ENCODE peak calls at places on chromosome 21, in four cellular contexts. One of them, this sample, is unnamed.

GRCh38 chr21:46468110-46468774 is 9.6 kb downstream of the DIP2A start:
- DNase-seq in activated T-cell treated with anti-CD3 and anti-CD28 coated beads for 1 hour: no peak
- DNase-seq in Calu3: no peak
- DNase-seq in AG10803: no peak
- DNase-seq in this sample: no peak

GRCh38 chr21:46118305-46118870 is 20.5 kb downstream of the COL6A2 start:
- DNase-seq in activated T-cell treated with anti-CD3 and anti-CD28 coated beads for 1 hour: no peak
- DNase-seq in Calu3: no peak
- DNase-seq in AG10803: no peak
- DNase-seq in this sample: no peak

GRCh38 chr21:29741761-29742160 is 198.0 kb downstream of the GRIK1 start:
- DNase-seq in activated T-cell treated with anti-CD3 and anti-CD28 coated beads for 1 hour: no peak
- DNase-seq in Calu3: no peak
- DNase-seq in AG10803: no peak
- DNase-seq in this sample: no peak

GRCh38 chr21:37915941-37916794 is at the start of gene KCNJ6:
- DNase-seq in activated T-cell treated with anti-CD3 and anti-CD28 coated beads for 1 hour: no peak
- DNase-seq in Calu3: no peak
- DNase-seq in AG10803: peak
- DNase-seq in this sample: no peak

GRCh38 chr21:24208562-24209260 is 1398.6 kb downstream of the MRPL39 start:
- DNase-seq in activated T-cell treated with anti-CD3 and anti-CD28 coated beads for 1 hour: no peak
- DNase-seq in Calu3: no peak
- DNase-seq in AG10803: no peak
- DNase-seq in this sample: no peak

GRCh38 chr21:14418920-14419319 is 36.0 kb upstream of the HSPA13 start:
- DNase-seq in activated T-cell treated with anti-CD3 and anti-CD28 coated beads for 1 hour: no peak
- DNase-seq in Calu3: no peak
- DNase-seq in AG10803: no peak
- DNase-seq in this sample: no peak

GRCh38 chr21:35343046-35343816 is 294.1 kb upstream of the RUNX1 start:
- DNase-seq in activated T-cell treated with anti-CD3 and anti-CD28 coated beads for 1 hour: no peak
- DNase-seq in Calu3: no peak
- DNase-seq in AG10803: no peak
- DNase-seq in this sample: no peak

GRCh38 chr21:17506936-17507335 is 5.9 kb upstream of the CXADR start:
- DNase-seq in activated T-cell treated with anti-CD3 and anti-CD28 coated beads for 1 hour: no peak
- DNase-seq in Calu3: no peak
- DNase-seq in AG10803: no peak
- DNase-seq in this sample: no peak

GRCh38 chr21:33299181-33299752 is 25.5 kb upstream of the IFNAR1 start:
- DNase-seq in activated T-cell treated with anti-CD3 and anti-CD28 coated beads for 1 hour: peak
- DNase-seq in Calu3: peak
- DNase-seq in AG10803: no peak
- DNase-seq in this sample: no peak

GRCh38 chr21:35111531-35111930 is 62.4 kb upstream of the RUNX1 start:
- DNase-seq in activated T-cell treated with anti-CD3 and anti-CD28 coated beads for 1 hour: no peak
- DNase-seq in Calu3: no peak
- DNase-seq in AG10803: no peak
- DNase-seq in this sample: no peak

GRCh38 chr21:38277501-38278111 is 20.8 kb downstream of the KCNJ15 start:
- DNase-seq in activated T-cell treated with anti-CD3 and anti-CD28 coated beads for 1 hour: no peak
- DNase-seq in Calu3: no peak
- DNase-seq in AG10803: peak
- DNase-seq in this sample: peak

GRCh38 chr21:41659791-41660560 is 106.9 kb downstream of the RIPK4 start:
- DNase-seq in activated T-cell treated with anti-CD3 and anti-CD28 coated beads for 1 hour: no peak
- DNase-seq in Calu3: peak
- DNase-seq in AG10803: peak
- DNase-seq in this sample: peak

GRCh38 chr21:39006653-39007417 is 176.4 kb downstream of the PSMG1 start:
- DNase-seq in activated T-cell treated with anti-CD3 and anti-CD28 coated beads for 1 hour: no peak
- DNase-seq in Calu3: no peak
- DNase-seq in AG10803: no peak
- DNase-seq in this sample: no peak

GRCh38 chr21:36297938-36298572 is 21.9 kb upstream of the MORC3 start:
- DNase-seq in activated T-cell treated with anti-CD3 and anti-CD28 coated beads for 1 hour: peak
- DNase-seq in Calu3: peak
- DNase-seq in AG10803: peak
- DNase-seq in this sample: no peak

GRCh38 chr21:42182713-42183371 is 36.1 kb upstream of the ABCG1 start:
- DNase-seq in activated T-cell treated with anti-CD3 and anti-CD28 coated beads for 1 hour: no peak
- DNase-seq in Calu3: no peak
- DNase-seq in AG10803: no peak
- DNase-seq in this sample: no peak

GRCh38 chr21:24023402-24023801 is 1583.9 kb downstream of the MRPL39 start:
- DNase-seq in activated T-cell treated with anti-CD3 and anti-CD28 coated beads for 1 hour: no peak
- DNase-seq in Calu3: no peak
- DNase-seq in AG10803: no peak
- DNase-seq in this sample: no peak

GRCh38 chr21:42107881-42108553 is 36.9 kb downstream of the UMODL1 start:
- DNase-seq in activated T-cell treated with anti-CD3 and anti-CD28 coated beads for 1 hour: peak
- DNase-seq in Calu3: peak
- DNase-seq in AG10803: peak
- DNase-seq in this sample: peak

GRCh38 chr21:41369915-41370839 is 8.3 kb downstream of the MX2 start:
- DNase-seq in activated T-cell treated with anti-CD3 and anti-CD28 coated beads for 1 hour: no peak
- DNase-seq in Calu3: no peak
- DNase-seq in AG10803: no peak
- DNase-seq in this sample: no peak

GRCh38 chr21:35010450-35010849 is 38.7 kb downstream of the RUNX1 start:
- DNase-seq in activated T-cell treated with anti-CD3 and anti-CD28 coated beads for 1 hour: no peak
- DNase-seq in Calu3: no peak
- DNase-seq in AG10803: no peak
- DNase-seq in this sample: no peak

GRCh38 chr21:45269861-45270260 is 17.8 kb downstream of the POFUT2 start:
- DNase-seq in activated T-cell treated with anti-CD3 and anti-CD28 coated beads for 1 hour: no peak
- DNase-seq in Calu3: no peak
- DNase-seq in AG10803: no peak
- DNase-seq in this sample: no peak

GRCh38 chr21:14306143-14306907 is 76.6 kb downstream of the HSPA13 start:
- DNase-seq in activated T-cell treated with anti-CD3 and anti-CD28 coated beads for 1 hour: no peak
- DNase-seq in Calu3: no peak
- DNase-seq in AG10803: peak
- DNase-seq in this sample: no peak

GRCh38 chr21:38721983-38722382 is 83.7 kb upstream of the ETS2 start:
- DNase-seq in activated T-cell treated with anti-CD3 and anti-CD28 coated beads for 1 hour: no peak
- DNase-seq in Calu3: no peak
- DNase-seq in AG10803: peak
- DNase-seq in this sample: no peak

GRCh38 chr21:26449161-26449560 is 123.9 kb downstream of the CYYR1 start:
- DNase-seq in activated T-cell treated with anti-CD3 and anti-CD28 coated beads for 1 hour: no peak
- DNase-seq in Calu3: no peak
- DNase-seq in AG10803: peak
- DNase-seq in this sample: no peak

GRCh38 chr21:45910548-45911221 is 70.9 kb upstream of the COL6A1 start:
- DNase-seq in activated T-cell treated with anti-CD3 and anti-CD28 coated beads for 1 hour: no peak
- DNase-seq in Calu3: peak
- DNase-seq in AG10803: no peak
- DNase-seq in this sample: no peak

GRCh38 chr21:32770514-32771133 is 931 bp downstream of the PAXBP1 start:
- DNase-seq in activated T-cell treated with anti-CD3 and anti-CD28 coated beads for 1 hour: no peak
- DNase-seq in Calu3: peak
- DNase-seq in AG10803: peak
- DNase-seq in this sample: no peak

GRCh38 chr21:26437326-26438009 is 135.6 kb downstream of the CYYR1 start:
- DNase-seq in activated T-cell treated with anti-CD3 and anti-CD28 coated beads for 1 hour: no peak
- DNase-seq in Calu3: no peak
- DNase-seq in AG10803: peak
- DNase-seq in this sample: no peak

GRCh38 chr21:27818847-27819246 is 852.0 kb upstream of the ADAMTS5 start:
- DNase-seq in activated T-cell treated with anti-CD3 and anti-CD28 coated beads for 1 hour: no peak
- DNase-seq in Calu3: peak
- DNase-seq in AG10803: peak
- DNase-seq in this sample: no peak

GRCh38 chr21:35203093-35204021 is 154.3 kb upstream of the RUNX1 start:
- DNase-seq in activated T-cell treated with anti-CD3 and anti-CD28 coated beads for 1 hour: no peak
- DNase-seq in Calu3: no peak
- DNase-seq in AG10803: peak
- DNase-seq in this sample: peak

GRCh38 chr21:29232601-29233541 is 65.9 kb upstream of the BACH1 start:
- DNase-seq in activated T-cell treated with anti-CD3 and anti-CD28 coated beads for 1 hour: no peak
- DNase-seq in Calu3: no peak
- DNase-seq in AG10803: peak
- DNase-seq in this sample: peak

GRCh38 chr21:23601549-23601948 is 2005.7 kb downstream of the MRPL39 start:
- DNase-seq in activated T-cell treated with anti-CD3 and anti-CD28 coated beads for 1 hour: no peak
- DNase-seq in Calu3: no peak
- DNase-seq in AG10803: no peak
- DNase-seq in this sample: no peak

GRCh38 chr21:32392880-32393676 is at the start of gene URB1:
- DNase-seq in activated T-cell treated with anti-CD3 and anti-CD28 coated beads for 1 hour: peak
- DNase-seq in Calu3: peak
- DNase-seq in AG10803: peak
- DNase-seq in this sample: peak

GRCh38 chr21:28402616-28402989 is 590.1 kb downstream of the LTN1 start:
- DNase-seq in activated T-cell treated with anti-CD3 and anti-CD28 coated beads for 1 hour: no peak
- DNase-seq in Calu3: no peak
- DNase-seq in AG10803: no peak
- DNase-seq in this sample: no peak

GRCh38 chr21:35737899-35738341 is 322.4 kb downstream of the SETD4 start:
- DNase-seq in activated T-cell treated with anti-CD3 and anti-CD28 coated beads for 1 hour: no peak
- DNase-seq in Calu3: no peak
- DNase-seq in AG10803: peak
- DNase-seq in this sample: peak

GRCh38 chr21:41426656-41427311 is 745 bp downstream of the MX1 start:
- DNase-seq in activated T-cell treated with anti-CD3 and anti-CD28 coated beads for 1 hour: no peak
- DNase-seq in Calu3: no peak
- DNase-seq in AG10803: no peak
- DNase-seq in this sample: no peak

GRCh38 chr21:27219068-27219467 is 252.2 kb upstream of the ADAMTS5 start:
- DNase-seq in activated T-cell treated with anti-CD3 and anti-CD28 coated beads for 1 hour: no peak
- DNase-seq in Calu3: no peak
- DNase-seq in AG10803: peak
- DNase-seq in this sample: no peak

This sample was measured in RCC 7860.